ENCODE peak calls at places on chromosomes 7 and 10, in four cellular contexts. I, J, V and H are unnamed samples.

GRCh38 chr10:35626971-35627507 is 15.1 kb downstream of the FZD8 start:
- DNase-seq in V (no peak), I (no peak), J (no peak), H (no peak)

GRCh38 chr10:22850541-22850940 is 77.3 kb upstream of the ARMC3 start:
- DNase-seq in I (no peak), V (no peak), J (no peak), H (no peak)

GRCh38 chr7:95684037-95684436 is 87.7 kb upstream of the PDK4 start:
- DNase-seq in V (no peak), I (no peak), J (no peak), H (peak)

GRCh38 chr7:44867073-44867990 is 18.0 kb downstream of the PURB start:
- DNase-seq in I (no peak), J (no peak), V (no peak), H (peak)

GRCh38 chr7:140673063-140673769 is 471 bp downstream of the ADCK2 start:
- DNase-seq in V (peak), J (peak), I (peak), H (peak)

GRCh38 chr10:114042895-114043531 is 653 bp upstream of the ADRB1 start:
- DNase-seq in J (no peak), I (peak), V (no peak), H (peak)

GRCh38 chr7:18420758-18421157 is 74.8 kb upstream of the HDAC9 start:
- DNase-seq in I (no peak), V (no peak), J (no peak), H (no peak)

GRCh38 chr10:63627376-63627775 is 106.2 kb downstream of the REEP3 start:
- DNase-seq in J (no peak), V (no peak), I (no peak), H (no peak)

GRCh38 chr10:7318836-7319235 is 92.0 kb downstream of the SFMBT2 start:
- DNase-seq in V (no peak), J (no peak), I (no peak), H (no peak)

GRCh38 chr10:182441-183201 is 47.4 kb downstream of the ZMYND11 start:
- DNase-seq in V (no peak), I (no peak), J (no peak), H (no peak)

GRCh38 chr7:99624487-99624886 is 7.7 kb downstream of the ZSCAN25 start:
- DNase-seq in V (peak), I (no peak), J (peak), H (no peak)

GRCh38 chr10:25843551-25844170 is 90.4 kb upstream of the MYO3A start:
- DNase-seq in I (no peak), V (no peak), J (no peak), H (no peak)

GRCh38 chr7:12250232-12250631 is 39.1 kb downstream of the TMEM106B start:
- DNase-seq in J (no peak), V (no peak), I (no peak), H (no peak)

GRCh38 chr10:76675951-76676587 is 961.5 kb downstream of the KCNMA1 start:
- DNase-seq in V (no peak), I (no peak), J (no peak), H (no peak)

GRCh38 chr7:112649560-112649959 is 140.6 kb downstream of the TMEM168 start:
- DNase-seq in I (no peak), J (no peak), V (no peak), H (peak)

GRCh38 chr10:26809973-26810372 is 50.8 kb downstream of the ABI1 start:
- DNase-seq in I (no peak), J (no peak), V (no peak), H (no peak)

GRCh38 chr7:1291040-1291689 is 58.5 kb downstream of the UNCX start:
- DNase-seq in J (no peak), V (no peak), I (no peak), H (no peak)

GRCh38 chr10:21715531-21716195 is 181.6 kb downstream of the MLLT10 start:
- DNase-seq in I (no peak), V (no peak), J (no peak), H (no peak)

GRCh38 chr10:71918992-71919391 is 45.2 kb upstream of the CHST3 start:
- DNase-seq in V (no peak), J (no peak), I (no peak), H (no peak)

GRCh38 chr10:15167411-15168295 is 840 bp downstream of the NMT2 start:
- DNase-seq in V (peak), J (peak), I (peak), H (peak)

GRCh38 chr10:42979730-42980467 is 97.0 kb upstream of the RET start:
- DNase-seq in J (no peak), I (no peak), V (no peak), H (no peak)

GRCh38 chr10:42609872-42610271 is 28.5 kb downstream of the ZNF33B start:
- DNase-seq in J (no peak), I (no peak), V (no peak), H (no peak)

GRCh38 chr10:73251683-73252444 is 580 bp downstream of the MRPS16 start:
- DNase-seq in V (no peak), I (no peak), J (peak), H (peak)

GRCh38 chr7:3000566-3000965 is 43.1 kb downstream of the CARD11 start:
- DNase-seq in J (no peak), I (no peak), V (no peak), H (no peak)

GRCh38 chr7:116687801-116688201 is 15.8 kb downstream of the MET start:
- DNase-seq in V (no peak), I (no peak), J (no peak), H (peak)

GRCh38 chr7:111765936-111766643 is 203.8 kb upstream of the IMMP2L start:
- DNase-seq in I (no peak), J (no peak), V (no peak), H (no peak)

GRCh38 chr10:26881600-26882331 is 21.0 kb upstream of the ABI1 start:
- DNase-seq in J (no peak), V (no peak), I (no peak), H (peak)

GRCh38 chr10:114518401-114519305 is 114.4 kb upstream of the AFAP1L2 start:
- DNase-seq in J (no peak), I (no peak), V (no peak), H (peak)

GRCh38 chr10:71998840-71999194 is 34.6 kb downstream of the CHST3 start:
- DNase-seq in J (no peak), V (no peak), I (no peak), H (no peak)

GRCh38 chr7:117296066-117296465 is 26.8 kb downstream of the WNT2 start:
- DNase-seq in I (no peak), J (no peak), V (no peak), H (no peak)

GRCh38 chr10:6182454-6183098 is 20.2 kb upstream of the PFKFB3 start:
- DNase-seq in J (no peak), I (no peak), V (no peak), H (peak)

GRCh38 chr7:120185940-120186682 is 86.9 kb upstream of the KCND2 start:
- DNase-seq in V (no peak), I (no peak), J (no peak), H (no peak)

GRCh38 chr7:119010635-119011034 is 786.1 kb downstream of the ANKRD7 start:
- DNase-seq in I (no peak), V (no peak), J (no peak), H (peak)

GRCh38 chr7:134514106-134514505 is 13.3 kb upstream of the AKR1B10 start:
- DNase-seq in I (no peak), J (no peak), V (no peak), H (peak)

GRCh38 chr10:45470098-45471012 is 96.3 kb downstream of the ALOX5 start:
- DNase-seq in V (peak), J (peak), I (no peak), H (no peak)

GRCh38 chr7:100949227-100949930 is at the start of gene MUC3A:
- DNase-seq in I (no peak), J (no peak), V (no peak), H (peak)

GRCh38 chr10:69644658-69645295 is 14.7 kb downstream of the FAM241B start:
- DNase-seq in V (peak), J (no peak), I (no peak), H (peak)

GRCh38 chr10:73855413-73855812 is 18.9 kb downstream of the CAMK2G start:
- DNase-seq in J (no peak), V (no peak), I (no peak), H (no peak)

GRCh38 chr7:2641406-2642393 is 9.9 kb downstream of the TTYH3 start:
- DNase-seq in I (no peak), V (no peak), J (no peak), H (no peak)